ENCODE peak calls at places on chromosomes 1 and 21, in seven cellular contexts. One of them, this sample, is unnamed.

GRCh38 chr1:20100632-20101355 is 18.5 kb downstream of the PLA2G2D start:
- DNase-seq in M059J: peak
- DNase-seq in GM19239: peak
- DNase-seq in choroid plexus epithelial cell: peak
- DNase-seq in NCI-H2171: peak
- DNase-seq in T-helper 2 cell: no peak
- DNase-seq in putamen: no peak
- DNase-seq in this sample: peak

GRCh38 chr21:32088471-32088870 is 190.4 kb downstream of the MIS18A start:
- DNase-seq in M059J: no peak
- DNase-seq in GM19239: no peak
- DNase-seq in choroid plexus epithelial cell: no peak
- DNase-seq in NCI-H2171: no peak
- DNase-seq in T-helper 2 cell: no peak
- DNase-seq in putamen: no peak
- DNase-seq in this sample: no peak

GRCh38 chr21:20108976-20109375 is 889.2 kb upstream of the NCAM2 start:
- DNase-seq in M059J: no peak
- DNase-seq in GM19239: no peak
- DNase-seq in choroid plexus epithelial cell: no peak
- DNase-seq in NCI-H2171: no peak
- DNase-seq in T-helper 2 cell: no peak
- DNase-seq in putamen: no peak
- DNase-seq in this sample: no peak

GRCh38 chr1:165369255-165369848 is 12.8 kb upstream of the LMX1A start:
- DNase-seq in M059J: peak
- DNase-seq in GM19239: no peak
- DNase-seq in choroid plexus epithelial cell: peak
- DNase-seq in NCI-H2171: no peak
- DNase-seq in T-helper 2 cell: no peak
- DNase-seq in putamen: peak
- DNase-seq in this sample: peak

GRCh38 chr1:5975133-5975880 is 16.9 kb downstream of the NPHP4 start:
- DNase-seq in M059J: peak
- DNase-seq in GM19239: peak
- DNase-seq in choroid plexus epithelial cell: peak
- DNase-seq in NCI-H2171: peak
- DNase-seq in T-helper 2 cell: no peak
- DNase-seq in putamen: no peak
- DNase-seq in this sample: peak

GRCh38 chr1:198880818-198881597 is 242.2 kb downstream of the PTPRC start:
- DNase-seq in M059J: peak
- DNase-seq in GM19239: no peak
- DNase-seq in choroid plexus epithelial cell: peak
- DNase-seq in NCI-H2171: no peak
- DNase-seq in T-helper 2 cell: no peak
- DNase-seq in putamen: no peak
- DNase-seq in this sample: peak

GRCh38 chr1:93680121-93681094 is 1.2 kb downstream of the BCAR3 start:
- DNase-seq in M059J: peak
- DNase-seq in GM19239: peak
- DNase-seq in choroid plexus epithelial cell: peak
- DNase-seq in NCI-H2171: peak
- DNase-seq in T-helper 2 cell: no peak
- DNase-seq in putamen: peak
- DNase-seq in this sample: peak

GRCh38 chr1:117673405-117673804 is 67.6 kb downstream of the TENT5C start:
- DNase-seq in M059J: peak
- DNase-seq in GM19239: no peak
- DNase-seq in choroid plexus epithelial cell: peak
- DNase-seq in NCI-H2171: no peak
- DNase-seq in T-helper 2 cell: no peak
- DNase-seq in putamen: no peak
- DNase-seq in this sample: peak

GRCh38 chr1:178036090-178036489 is 57.8 kb upstream of the RASAL2 start:
- DNase-seq in M059J: no peak
- DNase-seq in GM19239: no peak
- DNase-seq in choroid plexus epithelial cell: no peak
- DNase-seq in NCI-H2171: no peak
- DNase-seq in T-helper 2 cell: no peak
- DNase-seq in putamen: no peak
- DNase-seq in this sample: no peak

GRCh38 chr1:66464802-66465201 is 69.2 kb upstream of the SGIP1 start:
- DNase-seq in M059J: peak
- DNase-seq in GM19239: no peak
- DNase-seq in choroid plexus epithelial cell: peak
- DNase-seq in NCI-H2171: no peak
- DNase-seq in T-helper 2 cell: no peak
- DNase-seq in putamen: no peak
- DNase-seq in this sample: peak

This sample was measured in renal cortical epithelial cell.